ENCODE peak calls at places on chromosomes 13 and 19, in seven cellular contexts. One of them, this sample, is unnamed.

GRCh38 chr13:41224113-41225110 is 30.0 kb upstream of the KBTBD7 start:
- DNase-seq in GM23248: peak; percentile 83
- DNase-seq in astrocyte: peak; percentile 84
- DNase-seq in PC-3: peak; percentile 45
- DNase-seq in mammary epithelial cell: peak; percentile 56
- DNase-seq in K562: no peak
- DNase-seq in hepatocyte: no peak
- DNase-seq in this sample: no peak

GRCh38 chr19:30664358-30665058 is 292.3 kb downstream of the ZNF536 start:
- DNase-seq in GM23248: peak; percentile 57
- DNase-seq in astrocyte: no peak
- DNase-seq in PC-3: peak; percentile 12
- DNase-seq in mammary epithelial cell: peak; percentile 30
- DNase-seq in K562: no peak
- DNase-seq in hepatocyte: peak; percentile 77
- DNase-seq in this sample: peak; percentile 76

GRCh38 chr13:99176309-99177276 is 24.1 kb upstream of the UBAC2 start:
- DNase-seq in GM23248: peak; percentile 62
- DNase-seq in astrocyte: no peak
- DNase-seq in PC-3: peak; percentile 81
- DNase-seq in mammary epithelial cell: peak; percentile 44
- DNase-seq in K562: peak; percentile 74
- DNase-seq in hepatocyte: peak; percentile 83
- DNase-seq in this sample: peak; percentile 80

GRCh38 chr19:14089662-14090508 is 666 bp downstream of the SAMD1 start:
- DNase-seq in GM23248: peak; percentile 83
- DNase-seq in astrocyte: peak; percentile 71
- DNase-seq in PC-3: peak; percentile 58
- DNase-seq in mammary epithelial cell: peak; percentile 68
- DNase-seq in K562: peak; percentile 70
- DNase-seq in hepatocyte: peak; percentile 79
- DNase-seq in this sample: peak; percentile 90

GRCh38 chr13:97499181-97499580 is 65.2 kb downstream of the RAP2A start:
- DNase-seq in GM23248: no peak
- DNase-seq in astrocyte: no peak
- DNase-seq in PC-3: peak; percentile 52
- DNase-seq in mammary epithelial cell: no peak
- DNase-seq in K562: no peak
- DNase-seq in hepatocyte: peak; percentile 31
- DNase-seq in this sample: no peak

GRCh38 chr19:58218899-58219298 is 9.8 kb upstream of the ZNF544 start:
- DNase-seq in GM23248: peak; percentile 45
- DNase-seq in astrocyte: no peak
- DNase-seq in PC-3: peak; percentile 40
- DNase-seq in mammary epithelial cell: no peak
- DNase-seq in K562: peak; percentile 31
- DNase-seq in hepatocyte: no peak
- DNase-seq in this sample: peak; percentile 26

GRCh38 chr13:96984061-96984508 is 10.2 kb downstream of the OXGR1 start:
- DNase-seq in GM23248: peak; percentile 16
- DNase-seq in astrocyte: no peak
- DNase-seq in PC-3: peak; percentile 69
- DNase-seq in mammary epithelial cell: peak; percentile 64
- DNase-seq in K562: peak; percentile 11
- DNase-seq in hepatocyte: peak; percentile 61
- DNase-seq in this sample: peak; percentile 62

GRCh38 chr19:46670874-46671273 is 9.9 kb upstream of the DACT3 start:
- DNase-seq in GM23248: peak; percentile 60
- DNase-seq in astrocyte: peak; percentile 39
- DNase-seq in PC-3: peak; percentile 5
- DNase-seq in mammary epithelial cell: no peak
- DNase-seq in K562: no peak
- DNase-seq in hepatocyte: no peak
- DNase-seq in this sample: no peak

GRCh38 chr19:36152061-36152885 is at the start of gene COX7A1:
- DNase-seq in GM23248: peak; percentile 65
- DNase-seq in astrocyte: no peak
- DNase-seq in PC-3: no peak
- DNase-seq in mammary epithelial cell: no peak
- DNase-seq in K562: no peak
- DNase-seq in hepatocyte: no peak
- DNase-seq in this sample: no peak

GRCh38 chr13:21544515-21544914 is 59.5 kb downstream of the MICU2 start:
- DNase-seq in GM23248: no peak
- DNase-seq in astrocyte: no peak
- DNase-seq in PC-3: no peak
- DNase-seq in mammary epithelial cell: no peak
- DNase-seq in K562: no peak
- DNase-seq in hepatocyte: no peak
- DNase-seq in this sample: no peak

GRCh38 chr19:40607898-40608621 is 6.9 kb downstream of the LTBP4 start:
- DNase-seq in GM23248: no peak
- DNase-seq in astrocyte: no peak
- DNase-seq in PC-3: no peak
- DNase-seq in mammary epithelial cell: no peak
- DNase-seq in K562: no peak
- DNase-seq in hepatocyte: no peak
- DNase-seq in this sample: no peak

GRCh38 chr19:40611096-40611495 is 9.9 kb downstream of the LTBP4 start:
- DNase-seq in GM23248: peak; percentile 77
- DNase-seq in astrocyte: no peak
- DNase-seq in PC-3: peak; percentile 54
- DNase-seq in mammary epithelial cell: peak; percentile 73
- DNase-seq in K562: no peak
- DNase-seq in hepatocyte: no peak
- DNase-seq in this sample: no peak

GRCh38 chr19:40610396-40611064 is 9.4 kb downstream of the LTBP4 start:
- DNase-seq in GM23248: peak; percentile 63
- DNase-seq in astrocyte: no peak
- DNase-seq in PC-3: no peak
- DNase-seq in mammary epithelial cell: peak; percentile 46
- DNase-seq in K562: no peak
- DNase-seq in hepatocyte: no peak
- DNase-seq in this sample: peak; percentile 43

GRCh38 chr19:40608957-40609356 is 7.8 kb downstream of the LTBP4 start:
- DNase-seq in GM23248: no peak
- DNase-seq in astrocyte: no peak
- DNase-seq in PC-3: no peak
- DNase-seq in mammary epithelial cell: no peak
- DNase-seq in K562: no peak
- DNase-seq in hepatocyte: no peak
- DNase-seq in this sample: no peak

DNA sequence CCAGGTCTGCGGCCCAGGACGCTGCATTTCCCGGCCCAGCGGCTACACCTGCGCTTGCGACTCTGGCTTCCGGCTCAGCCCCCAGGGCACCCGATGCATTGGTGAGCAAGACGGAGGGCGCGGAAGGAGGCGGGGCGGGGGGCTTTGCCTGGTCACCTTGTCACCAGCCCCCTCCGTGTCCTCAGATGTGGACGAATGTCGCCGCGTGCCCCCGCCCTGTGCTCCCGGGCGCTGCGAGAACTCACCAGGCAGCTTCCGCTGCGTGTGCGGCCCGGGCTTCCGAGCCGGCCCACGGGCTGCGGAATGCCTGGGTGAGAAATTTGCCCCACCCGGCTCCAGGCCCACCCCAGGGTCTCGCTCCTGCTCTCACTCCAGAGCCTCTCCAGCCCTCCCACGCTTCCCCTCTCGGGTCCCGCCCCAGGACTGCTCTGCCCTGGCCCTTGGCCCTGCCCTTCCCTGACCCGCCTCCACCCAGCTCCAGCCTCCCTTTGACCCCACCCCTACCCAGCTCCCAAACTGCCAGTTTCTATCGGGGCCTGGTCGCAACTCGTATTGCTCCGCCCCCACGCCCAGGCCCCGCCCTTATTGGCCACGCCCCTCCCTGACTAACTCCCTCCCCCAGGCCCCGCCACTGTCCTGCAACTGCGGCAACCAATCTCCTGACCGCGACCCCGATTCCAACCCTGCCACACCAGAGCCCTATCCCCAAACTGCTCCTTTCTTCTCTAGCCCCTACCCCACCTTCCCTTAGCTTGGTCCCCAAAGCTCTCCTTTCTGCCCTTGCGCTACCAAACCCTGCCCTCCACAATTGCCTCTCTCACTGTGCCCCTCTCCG is 8.6 kb downstream of the LTBP4 start:
- DNase-seq in GM23248: peak; percentile 94
- DNase-seq in astrocyte: peak; percentile 48
- DNase-seq in PC-3: no peak
- DNase-seq in mammary epithelial cell: peak; percentile 92
- DNase-seq in K562: peak; percentile 96
- DNase-seq in hepatocyte: peak; percentile 87
- DNase-seq in this sample: peak; percentile 94
- H3K27ac ChIP-seq in GM23248: peak overlapping the region; percentile 80
- H3K27ac ChIP-seq in astrocyte: peak overlapping the region; percentile 10
- H3K27ac ChIP-seq in PC-3: no peak overlapping the region
- H3K27ac ChIP-seq in mammary epithelial cell: peak overlapping the region; percentile 74
- H3K27ac ChIP-seq in K562: peak overlapping the region; percentile 73
- H3K27ac ChIP-seq in hepatocyte: no peak overlapping the region
- H3K27ac ChIP-seq in this sample: no peak overlapping the region

DNA sequence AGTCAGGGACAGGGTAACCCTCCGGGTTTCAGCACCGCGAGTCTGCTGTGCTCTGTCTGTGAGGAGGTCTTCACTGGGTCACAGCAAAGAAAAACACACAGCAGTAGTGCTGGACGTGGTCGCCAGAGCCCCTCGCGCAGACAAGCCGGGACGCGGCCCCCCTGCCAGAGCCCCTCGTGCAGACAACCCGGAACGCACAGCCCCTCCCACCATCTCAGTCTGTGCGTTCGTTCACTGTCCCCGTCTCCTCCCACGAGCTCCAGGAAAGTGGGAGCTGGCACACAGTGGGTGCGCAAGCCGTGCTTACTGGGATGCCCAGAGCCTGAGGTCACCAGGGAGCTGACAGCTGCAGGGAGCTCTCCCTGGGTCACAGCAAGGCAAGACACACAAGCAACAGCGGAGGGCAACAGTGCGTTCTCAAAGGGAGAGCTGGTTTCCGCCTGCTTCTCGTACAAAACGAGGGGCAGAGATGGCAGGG is 3.2 kb upstream of the PLPP2 start:
- DNase-seq in GM23248: peak; percentile 57
- DNase-seq in astrocyte: no peak
- DNase-seq in PC-3: no peak
- DNase-seq in mammary epithelial cell: no peak
- DNase-seq in K562: no peak
- DNase-seq in hepatocyte: no peak
- DNase-seq in this sample: peak; percentile 23
- TF ChIP-seq EZH2 in GM23248: peak; percentile 85
- TF ChIP-seq EZH2 in astrocyte: no peak
- TF ChIP-seq EZH2 in PC-3: no peak
- TF ChIP-seq EZH2 in mammary epithelial cell: no peak
- TF ChIP-seq EZH2 in K562: no peak
- TF ChIP-seq EZH2 in hepatocyte: no peak
- TF ChIP-seq EZH2 in this sample: no peak

DNA sequence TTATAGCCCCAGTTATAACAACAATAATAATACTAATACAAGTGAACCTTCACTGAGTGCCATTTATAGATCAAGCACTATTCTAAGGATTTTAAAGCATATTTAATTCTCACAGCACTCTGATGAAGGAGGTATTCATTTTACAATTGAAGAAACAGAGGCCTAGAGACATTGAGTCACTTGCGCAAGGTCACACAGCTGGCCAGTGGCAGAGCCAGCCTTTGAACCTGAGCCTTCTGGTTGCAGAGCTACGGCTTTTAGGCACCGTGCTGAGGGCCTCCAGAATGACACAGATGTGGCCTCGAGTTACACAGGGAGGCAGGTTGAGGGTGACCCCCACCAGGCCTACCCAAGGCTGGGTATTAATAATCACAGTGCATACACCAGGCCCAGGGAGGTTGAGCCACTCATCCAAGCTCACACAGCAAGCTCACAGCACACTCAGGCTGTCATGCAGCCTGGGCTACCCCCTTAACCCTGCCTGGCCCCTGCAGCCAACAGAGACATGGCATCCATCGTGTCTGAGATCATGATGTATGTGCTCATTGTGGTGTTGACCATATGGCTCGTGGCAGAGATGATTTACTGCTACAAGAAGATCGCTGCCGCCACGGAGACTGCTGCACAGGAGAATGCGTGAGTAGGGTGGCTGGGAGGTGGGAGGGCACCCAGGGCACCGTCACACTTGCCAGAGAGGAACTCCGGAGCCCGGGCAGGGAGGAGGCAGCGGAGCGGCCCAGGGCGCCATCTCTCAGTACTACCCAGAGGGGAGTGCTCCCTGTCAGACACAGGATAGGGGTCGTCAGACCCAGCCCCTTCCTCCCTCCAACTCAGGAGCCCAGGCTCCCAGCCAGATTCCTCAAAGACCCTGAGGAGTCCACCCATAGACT is 2.7 kb upstream of the HPN start:
- DNase-seq in GM23248: no peak
- DNase-seq in astrocyte: no peak
- DNase-seq in PC-3: no peak
- DNase-seq in mammary epithelial cell: no peak
- DNase-seq in K562: no peak
- DNase-seq in hepatocyte: no peak
- DNase-seq in this sample: no peak
- H4K20me1 ChIP-seq in GM23248: no peaks in the 10 kb centered on the region
- H4K20me1 ChIP-seq in astrocyte: no peaks in the 10 kb centered on the region
- H4K20me1 ChIP-seq in PC-3: no peaks in the 10 kb centered on the region
- H4K20me1 ChIP-seq in mammary epithelial cell: no peaks in the 10 kb centered on the region
- H4K20me1 ChIP-seq in K562: no peaks in the 10 kb centered on the region
- H4K20me1 ChIP-seq in hepatocyte: no peaks in the 10 kb centered on the region
- H4K20me1 ChIP-seq in this sample: no peaks in the 10 kb centered on the region

GRCh38 chr13:28049215-28049614 is 51.2 kb downstream of the FLT3 start:
- DNase-seq in GM23248: no peak
- DNase-seq in astrocyte: no peak
- DNase-seq in PC-3: no peak
- DNase-seq in mammary epithelial cell: no peak
- DNase-seq in K562: no peak
- DNase-seq in hepatocyte: no peak
- DNase-seq in this sample: no peak
- H3K27ac ChIP-seq in GM23248: no peak overlapping the region
- H3K27ac ChIP-seq in astrocyte: no peak overlapping the region
- H3K27ac ChIP-seq in PC-3: no peak overlapping the region
- H3K27ac ChIP-seq in mammary epithelial cell: no peak overlapping the region
- H3K27ac ChIP-seq in K562: no peak overlapping the region
- H3K27ac ChIP-seq in hepatocyte: no peak overlapping the region
- H3K27ac ChIP-seq in this sample: no peak overlapping the region

GRCh38 chr13:111114362-111115050 is 604 bp upstream of the ARHGEF7 start:
- DNase-seq in GM23248: peak; percentile 91
- DNase-seq in astrocyte: peak; percentile 20
- DNase-seq in PC-3: no peak
- DNase-seq in mammary epithelial cell: peak; percentile 9
- DNase-seq in K562: no peak
- DNase-seq in hepatocyte: peak; percentile 64
- DNase-seq in this sample: peak; percentile 53
- TF ChIP-seq EZH2 in GM23248: no peak
- TF ChIP-seq EZH2 in astrocyte: peak; percentile 72
- TF ChIP-seq EZH2 in PC-3: peak; percentile 81
- TF ChIP-seq EZH2 in mammary epithelial cell: peak; percentile 95
- TF ChIP-seq EZH2 in K562: no peak
- TF ChIP-seq EZH2 in hepatocyte: no peak
- TF ChIP-seq EZH2 in this sample: peak; percentile 78

GRCh38 chr13:51673165-51673564 is 88.9 kb downstream of the WDFY2 start:
- DNase-seq in GM23248: no peak
- DNase-seq in astrocyte: no peak
- DNase-seq in PC-3: no peak
- DNase-seq in mammary epithelial cell: no peak
- DNase-seq in K562: no peak
- DNase-seq in hepatocyte: no peak
- DNase-seq in this sample: no peak
- H4K20me1 ChIP-seq in GM23248: no peaks in the 10 kb centered on the region
- H4K20me1 ChIP-seq in astrocyte: no peaks in the 10 kb centered on the region
- H4K20me1 ChIP-seq in PC-3: no peaks in the 10 kb centered on the region
- H4K20me1 ChIP-seq in mammary epithelial cell: no peaks in the 10 kb centered on the region
- H4K20me1 ChIP-seq in K562: no peaks in the 10 kb centered on the region
- H4K20me1 ChIP-seq in hepatocyte: no peaks in the 10 kb centered on the region
- H4K20me1 ChIP-seq in this sample: no peaks in the 10 kb centered on the region

This sample was measured in neural progenitor cell.